ENCODE peak calls at places on chromosome 2, in eight cellular contexts. K is upper lobe of right lung, F is uterus, C is transverse colon, A is body of pancreas, V is hepatocyte, L is GM23248, D is cardiac muscle cell. E is an unnamed sample.

GRCh38 chr2:11684894-11685460 is 15.0 kb upstream of the NTSR2 start:
- DNase-seq in D (no peak), C (no peak), V (no peak), A (no peak), L (no peak), F (no peak), K (no peak), E (peak; percentile 35)

GRCh38 chr2:211534655-211535054 is 978.3 kb downstream of the CPS1 start:
- DNase-seq in C (no peak), K (no peak), V (no peak), A (no peak), L (no peak), D (no peak), F (no peak), E (no peak)

GRCh38 chr2:143808166-143808565 is 678.9 kb downstream of the ARHGAP15 start:
- DNase-seq in L (peak; percentile 14), D (no peak), A (no peak), F (no peak), K (no peak), C (no peak), V (no peak), E (no peak)

GRCh38 chr2:240367721-240368120 is 67.7 kb upstream of the GPC1 start:
- DNase-seq in C (no peak), V (no peak), D (no peak), K (no peak), L (no peak), A (no peak), F (no peak), E (no peak)

GRCh38 chr2:75560768-75561565 is at the start of gene EVA1A:
- DNase-seq in K (peak; percentile 86), F (peak; percentile 42), C (peak; percentile 10), L (peak; percentile 88), A (peak; percentile 90), D (peak; percentile 81), V (peak; percentile 72), E (no peak)

GRCh38 chr2:108268001-108268400 is 20.7 kb upstream of the SULT1C2 start:
- DNase-seq in A (no peak), L (peak; percentile 93), V (no peak), C (no peak), F (no peak), D (peak; percentile 59), K (no peak), E (no peak)

GRCh38 chr2:52391576-52391975 is 1359.6 kb upstream of the NRXN1 start:
- DNase-seq in K (no peak), A (no peak), F (no peak), L (no peak), V (no peak), D (no peak), C (no peak), E (no peak)

GRCh38 chr2:238742664-238743063 is 105.2 kb upstream of the TWIST2 start:
- DNase-seq in K (no peak), D (no peak), V (no peak), L (no peak), C (no peak), A (no peak), F (no peak), E (no peak)

GRCh38 chr2:130727286-130727924 is 1.5 kb upstream of the GPR148 start:
- DNase-seq in F (peak; percentile 82), L (peak; percentile 87), D (peak; percentile 85), V (peak; percentile 93), K (peak; percentile 88), A (peak; percentile 92), C (peak; percentile 83), E (peak; percentile 87)

GRCh38 chr2:108632748-108633147 is 86.5 kb upstream of the RANBP2 start:
- DNase-seq in K (no peak), D (no peak), F (no peak), A (peak; percentile 26), V (no peak), C (no peak), L (no peak), E (no peak)

GRCh38 chr2:158559252-158559651 is 102.5 kb downstream of the PKP4 start:
- DNase-seq in L (no peak), D (no peak), K (no peak), C (no peak), A (no peak), F (no peak), V (no peak), E (no peak)

GRCh38 chr2:14647714-14648113 is 15.2 kb downstream of the LRATD1 start:
- DNase-seq in D (no peak), L (no peak), V (no peak), F (no peak), A (no peak), C (no peak), K (no peak), E (no peak)

GRCh38 chr2:16816522-16816921 is 150.9 kb upstream of the CYRIA start:
- DNase-seq in V (no peak), A (no peak), C (no peak), L (no peak), F (no peak), K (no peak), D (no peak), E (no peak)

GRCh38 chr2:109699646-109700045 is 85.5 kb downstream of the SOWAHC start:
- DNase-seq in D (peak; percentile 46), L (no peak), F (no peak), V (peak; percentile 55), A (no peak), C (peak; percentile 62), K (no peak), E (peak; percentile 64)

GRCh38 chr2:213001285-213001910 is 150.0 kb downstream of the IKZF2 start:
- DNase-seq in D (no peak), A (no peak), V (no peak), L (peak; percentile 11), F (no peak), C (no peak), K (no peak), E (no peak)

GRCh38 chr2:118473241-118473640 is 374.2 kb downstream of the EN1 start:
- DNase-seq in L (peak; percentile 43), A (no peak), F (no peak), V (no peak), C (no peak), D (no peak), K (no peak), E (no peak)

GRCh38 chr2:23526114-23526513 is 141.1 kb downstream of the KLHL29 start:
- DNase-seq in F (no peak), K (no peak), D (no peak), A (no peak), C (no peak), L (no peak), V (no peak), E (no peak)

GRCh38 chr2:107595749-107596148 is 230.9 kb upstream of the RGPD4 start:
- DNase-seq in F (no peak), L (peak; percentile 90), K (no peak), V (no peak), C (no peak), A (no peak), D (peak; percentile 26), E (no peak)

GRCh38 chr2:234632527-234633391 is 135.9 kb upstream of the ARL4C start:
- DNase-seq in D (peak; percentile 88), K (no peak), F (no peak), V (no peak), L (peak; percentile 7), C (no peak), A (no peak), E (no peak)

GRCh38 chr2:62054916-62055315 is 141.0 kb upstream of the B3GNT2 start:
- DNase-seq in D (no peak), F (no peak), A (no peak), L (no peak), C (no peak), V (no peak), K (no peak), E (no peak)

GRCh38 chr2:227856697-227857096 is 14.7 kb upstream of the DAW1 start:
- DNase-seq in L (no peak), C (no peak), D (no peak), K (no peak), F (no peak), V (no peak), A (no peak), E (no peak)

GRCh38 chr2:19819097-19820065 is 82.4 kb downstream of the TTC32 start:
- DNase-seq in C (no peak), A (no peak), K (no peak), F (no peak), L (peak; percentile 98), V (no peak), D (peak; percentile 54), E (no peak)

GRCh38 chr2:119809329-119810038 is 49.8 kb downstream of the PTPN4 start:
- DNase-seq in A (no peak), F (no peak), V (no peak), C (no peak), L (peak; percentile 95), D (peak; percentile 89), K (no peak), E (peak; percentile 72)

GRCh38 chr2:72627059-72627458 is 198.8 kb downstream of the EXOC6B start:
- DNase-seq in A (no peak), K (no peak), C (no peak), D (no peak), V (no peak), F (no peak), L (no peak), E (no peak)

GRCh38 chr2:72636210-72636609 is 189.6 kb downstream of the EXOC6B start:
- DNase-seq in V (no peak), L (no peak), A (no peak), D (no peak), C (no peak), F (no peak), K (no peak), E (no peak)

GRCh38 chr2:72625359-72625758 is 200.5 kb downstream of the EXOC6B start:
- DNase-seq in D (peak; percentile 35), A (no peak), K (no peak), L (no peak), V (peak; percentile 6), C (no peak), F (no peak), E (no peak)

GRCh38 chr2:72629062-72629461 is 196.8 kb downstream of the EXOC6B start:
- DNase-seq in L (peak; percentile 8), V (no peak), F (no peak), K (no peak), A (no peak), D (peak; percentile 23), C (no peak), E (no peak)

GRCh38 chr2:72630767-72631166 is 195.1 kb downstream of the EXOC6B start:
- DNase-seq in D (peak; percentile 38), V (no peak), L (peak; percentile 56), K (no peak), A (no peak), C (no peak), F (no peak), E (no peak)
- H3K4me1 ChIP-seq in D (no peaks in the 10 kb centered on the region), V (no peaks in the 10 kb centered on the region), L (peaks cover 9% of the 10 kb centered on the region), K (no peaks in the 10 kb centered on the region), A (no peaks in the 10 kb centered on the region), C (no peaks in the 10 kb centered on the region), F (no peaks in the 10 kb centered on the region), E (no peaks in the 10 kb centered on the region)

GRCh38 chr2:95232232-95232631 is 24.9 kb downstream of the ZNF892 start:
- DNase-seq in L (no peak), D (no peak), F (no peak), C (no peak), V (no peak), A (no peak), K (no peak), E (no peak)
- H3K9me3 ChIP-seq in L (no peaks in the 10 kb centered on the region), D (no peaks in the 10 kb centered on the region), F (no peaks in the 10 kb centered on the region), C (no peaks in the 10 kb centered on the region), V (no peaks in the 10 kb centered on the region), A (no peaks in the 10 kb centered on the region), K (no peaks in the 10 kb centered on the region), E (peaks cover 1% of the 10 kb centered on the region)

GRCh38 chr2:105320651-105321215 is 8.8 kb downstream of the TGFBRAP1 start:
- DNase-seq in L (no peak), K (no peak), F (no peak), C (no peak), V (no peak), A (no peak), D (no peak), E (no peak)
- H3K4me1 ChIP-seq in L (peaks cover 20% of the 10 kb centered on the region), K (no peaks in the 10 kb centered on the region), F (no peaks in the 10 kb centered on the region), C (no peaks in the 10 kb centered on the region), V (peaks cover 14% of the 10 kb centered on the region), A (peaks cover 12% of the 10 kb centered on the region), D (no peaks in the 10 kb centered on the region), E (no peaks in the 10 kb centered on the region)

GRCh38 chr2:2872713-2873449 is 504.7 kb downstream of the EIPR1 start:
- DNase-seq in K (no peak), V (no peak), F (no peak), C (no peak), L (no peak), A (no peak), D (no peak), E (no peak)
- H3K9me3 ChIP-seq in K (no peaks in the 10 kb centered on the region), V (no peaks in the 10 kb centered on the region), F (no peaks in the 10 kb centered on the region), C (no peaks in the 10 kb centered on the region), L (no peaks in the 10 kb centered on the region), A (no peaks in the 10 kb centered on the region), D (no peaks in the 10 kb centered on the region), E (no peaks in the 10 kb centered on the region)